ENCODE peak calls at places on chromosomes 7 and 10, in six cellular contexts. One of them, this sample, is unnamed.

GRCh38 chr10:124092270-124093075 is 925 bp downstream of the CHST15 start:
- DNase-seq in stomach: peak
- DNase-seq in psoas muscle: peak
- DNase-seq in HCT116: no peak
- DNase-seq in ovary: peak
- DNase-seq in CD8-positive, alpha-beta memory T cell: no peak
- DNase-seq in this sample: no peak

GRCh38 chr10:114940735-114941134 is 2.7 kb downstream of the TRUB1 start:
- DNase-seq in stomach: no peak
- DNase-seq in ovary: no peak
- DNase-seq in CD8-positive, alpha-beta memory T cell: no peak
- DNase-seq in HCT116: no peak
- DNase-seq in psoas muscle: no peak
- DNase-seq in this sample: no peak

GRCh38 chr10:132495231-132495630 is 42.4 kb upstream of the INPP5A start:
- DNase-seq in ovary: no peak
- DNase-seq in CD8-positive, alpha-beta memory T cell: no peak
- DNase-seq in stomach: no peak
- DNase-seq in HCT116: no peak
- DNase-seq in psoas muscle: no peak
- DNase-seq in this sample: no peak

GRCh38 chr10:133097418-133097817 is 9.7 kb downstream of the ADGRA1 start:
- DNase-seq in stomach: no peak
- DNase-seq in HCT116: no peak
- DNase-seq in psoas muscle: no peak
- DNase-seq in CD8-positive, alpha-beta memory T cell: no peak
- DNase-seq in ovary: no peak
- DNase-seq in this sample: no peak

GRCh38 chr10:58757352-58758071 is 244.8 kb downstream of the BICC1 start:
- DNase-seq in CD8-positive, alpha-beta memory T cell: no peak
- DNase-seq in HCT116: no peak
- DNase-seq in psoas muscle: no peak
- DNase-seq in ovary: no peak
- DNase-seq in stomach: no peak
- DNase-seq in this sample: no peak

GRCh38 chr10:75410135-75410787 is 8.7 kb upstream of the ZNF503 start:
- DNase-seq in HCT116: no peak
- DNase-seq in stomach: no peak
- DNase-seq in psoas muscle: no peak
- DNase-seq in ovary: peak
- DNase-seq in CD8-positive, alpha-beta memory T cell: no peak
- DNase-seq in this sample: no peak

GRCh38 chr7:150409300-150410030 is 30.3 kb downstream of the ZNF775 start:
- DNase-seq in ovary: no peak
- DNase-seq in HCT116: no peak
- DNase-seq in psoas muscle: peak
- DNase-seq in CD8-positive, alpha-beta memory T cell: no peak
- DNase-seq in stomach: no peak
- DNase-seq in this sample: no peak

GRCh38 chr7:38451840-38452239 is 178.4 kb upstream of the TARP start:
- DNase-seq in stomach: no peak
- DNase-seq in HCT116: peak
- DNase-seq in psoas muscle: no peak
- DNase-seq in CD8-positive, alpha-beta memory T cell: no peak
- DNase-seq in ovary: no peak
- DNase-seq in this sample: no peak

GRCh38 chr7:40580776-40581175 is 446.0 kb downstream of the SUGCT start:
- DNase-seq in ovary: no peak
- DNase-seq in psoas muscle: no peak
- DNase-seq in stomach: no peak
- DNase-seq in HCT116: no peak
- DNase-seq in CD8-positive, alpha-beta memory T cell: no peak
- DNase-seq in this sample: no peak

GRCh38 chr7:155806096-155806871 is 6.0 kb downstream of the SHH start:
- DNase-seq in CD8-positive, alpha-beta memory T cell: no peak
- DNase-seq in HCT116: no peak
- DNase-seq in stomach: no peak
- DNase-seq in psoas muscle: no peak
- DNase-seq in ovary: no peak
- DNase-seq in this sample: no peak

GRCh38 chr7:86953219-86953618 is 106.2 kb downstream of the ELAPOR2 start:
- DNase-seq in HCT116: no peak
- DNase-seq in stomach: no peak
- DNase-seq in ovary: no peak
- DNase-seq in CD8-positive, alpha-beta memory T cell: no peak
- DNase-seq in psoas muscle: no peak
- DNase-seq in this sample: no peak

GRCh38 chr10:86335831-86336230 is 30.8 kb downstream of the GRID1 start:
- DNase-seq in psoas muscle: no peak
- DNase-seq in CD8-positive, alpha-beta memory T cell: peak
- DNase-seq in HCT116: no peak
- DNase-seq in ovary: no peak
- DNase-seq in stomach: no peak
- DNase-seq in this sample: no peak

GRCh38 chr7:41257660-41258059 is 445.2 kb downstream of the INHBA start:
- DNase-seq in stomach: no peak
- DNase-seq in psoas muscle: no peak
- DNase-seq in ovary: no peak
- DNase-seq in HCT116: no peak
- DNase-seq in CD8-positive, alpha-beta memory T cell: no peak
- DNase-seq in this sample: no peak

GRCh38 chr10:60818134-60818770 is 40.0 kb downstream of the CDK1 start:
- DNase-seq in CD8-positive, alpha-beta memory T cell: no peak
- DNase-seq in psoas muscle: no peak
- DNase-seq in HCT116: no peak
- DNase-seq in ovary: no peak
- DNase-seq in stomach: no peak
- DNase-seq in this sample: no peak

GRCh38 chr7:29091121-29091601 is 55.2 kb downstream of the CPVL start:
- DNase-seq in HCT116: no peak
- DNase-seq in CD8-positive, alpha-beta memory T cell: no peak
- DNase-seq in ovary: peak
- DNase-seq in stomach: peak
- DNase-seq in psoas muscle: peak
- DNase-seq in this sample: no peak

GRCh38 chr7:7536396-7537019 is 835 bp upstream of the COL28A1 start:
- DNase-seq in ovary: no peak
- DNase-seq in HCT116: no peak
- DNase-seq in stomach: no peak
- DNase-seq in CD8-positive, alpha-beta memory T cell: no peak
- DNase-seq in psoas muscle: no peak
- DNase-seq in this sample: no peak

GRCh38 chr7:149375234-149376008 is 85.4 kb downstream of the ZNF777 start:
- DNase-seq in psoas muscle: no peak
- DNase-seq in stomach: no peak
- DNase-seq in ovary: no peak
- DNase-seq in HCT116: no peak
- DNase-seq in CD8-positive, alpha-beta memory T cell: no peak
- DNase-seq in this sample: no peak
- H3K27ac ChIP-seq in psoas muscle: no peak
- H3K27ac ChIP-seq in stomach: no peak
- H3K27ac ChIP-seq in ovary: no peak
- H3K27ac ChIP-seq in HCT116: no peak
- H3K27ac ChIP-seq in CD8-positive, alpha-beta memory T cell: no peak
- H3K27ac ChIP-seq in this sample: no peak

DNA sequence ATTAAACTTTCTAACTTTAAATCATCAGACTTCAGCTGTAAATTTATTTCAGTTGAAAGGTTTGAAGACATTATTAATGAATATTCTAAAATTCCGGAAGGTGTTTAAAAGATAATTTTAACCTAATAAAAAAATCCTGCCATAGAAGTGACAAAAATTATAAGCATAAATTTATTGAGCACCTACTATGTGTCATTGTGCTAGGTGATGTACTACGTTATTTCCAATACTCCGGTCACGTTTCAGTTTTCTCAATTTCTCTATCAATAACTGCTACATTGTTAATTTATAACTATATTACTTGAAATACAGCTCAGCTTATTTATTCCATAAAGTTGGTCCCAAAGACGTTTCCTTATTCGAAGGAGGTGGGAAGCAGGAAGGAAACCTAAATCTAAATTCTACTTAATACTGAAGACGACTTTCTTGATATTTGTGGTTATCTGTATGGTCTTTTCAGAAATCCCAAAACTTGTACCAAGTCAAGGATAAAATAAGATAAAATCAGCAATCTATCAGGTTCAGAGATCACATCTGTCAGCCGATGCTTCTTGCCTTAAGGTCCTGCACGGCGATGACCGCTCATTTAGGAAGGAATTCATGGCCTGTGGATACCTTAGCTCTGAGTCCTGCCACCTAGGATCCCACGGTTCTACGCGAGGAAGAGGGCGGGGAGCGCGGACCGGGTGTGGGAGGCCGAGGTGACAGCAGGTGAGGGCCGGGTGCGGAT is 1.2 kb upstream of the ZEB1 start:
- DNase-seq in stomach: peak
- DNase-seq in CD8-positive, alpha-beta memory T cell: no peak
- DNase-seq in HCT116: no peak
- DNase-seq in psoas muscle: no peak
- DNase-seq in ovary: no peak
- DNase-seq in this sample: no peak
- H3K27ac ChIP-seq in stomach: peak
- H3K27ac ChIP-seq in CD8-positive, alpha-beta memory T cell: peak
- H3K27ac ChIP-seq in HCT116: peak
- H3K27ac ChIP-seq in psoas muscle: peak
- H3K27ac ChIP-seq in ovary: peak
- H3K27ac ChIP-seq in this sample: peak

GRCh38 chr10:19416164-19416563 is 367.6 kb downstream of the MALRD1 start:
- DNase-seq in HCT116: no peak
- DNase-seq in CD8-positive, alpha-beta memory T cell: no peak
- DNase-seq in ovary: no peak
- DNase-seq in psoas muscle: no peak
- DNase-seq in stomach: no peak
- DNase-seq in this sample: no peak
- H3K27ac ChIP-seq in HCT116: no peak
- H3K27ac ChIP-seq in CD8-positive, alpha-beta memory T cell: no peak
- H3K27ac ChIP-seq in ovary: no peak
- H3K27ac ChIP-seq in psoas muscle: no peak
- H3K27ac ChIP-seq in stomach: no peak
- H3K27ac ChIP-seq in this sample: no peak

GRCh38 chr7:50626286-50626685 is 61.1 kb upstream of the DDC start:
- DNase-seq in psoas muscle: no peak
- DNase-seq in CD8-positive, alpha-beta memory T cell: no peak
- DNase-seq in HCT116: no peak
- DNase-seq in ovary: no peak
- DNase-seq in stomach: no peak
- DNase-seq in this sample: no peak

GRCh38 chr7:50629238-50629901 is 64.2 kb upstream of the DDC start:
- DNase-seq in HCT116: no peak
- DNase-seq in stomach: no peak
- DNase-seq in ovary: no peak
- DNase-seq in CD8-positive, alpha-beta memory T cell: no peak
- DNase-seq in psoas muscle: peak
- DNase-seq in this sample: no peak

GRCh38 chr7:50626971-50627370 is 61.8 kb upstream of the DDC start:
- DNase-seq in CD8-positive, alpha-beta memory T cell: no peak
- DNase-seq in stomach: no peak
- DNase-seq in HCT116: no peak
- DNase-seq in ovary: no peak
- DNase-seq in psoas muscle: no peak
- DNase-seq in this sample: no peak

GRCh38 chr7:50627824-50628361 is 62.7 kb upstream of the DDC start:
- DNase-seq in CD8-positive, alpha-beta memory T cell: no peak
- DNase-seq in ovary: no peak
- DNase-seq in psoas muscle: peak
- DNase-seq in HCT116: no peak
- DNase-seq in stomach: no peak
- DNase-seq in this sample: no peak

DNA sequence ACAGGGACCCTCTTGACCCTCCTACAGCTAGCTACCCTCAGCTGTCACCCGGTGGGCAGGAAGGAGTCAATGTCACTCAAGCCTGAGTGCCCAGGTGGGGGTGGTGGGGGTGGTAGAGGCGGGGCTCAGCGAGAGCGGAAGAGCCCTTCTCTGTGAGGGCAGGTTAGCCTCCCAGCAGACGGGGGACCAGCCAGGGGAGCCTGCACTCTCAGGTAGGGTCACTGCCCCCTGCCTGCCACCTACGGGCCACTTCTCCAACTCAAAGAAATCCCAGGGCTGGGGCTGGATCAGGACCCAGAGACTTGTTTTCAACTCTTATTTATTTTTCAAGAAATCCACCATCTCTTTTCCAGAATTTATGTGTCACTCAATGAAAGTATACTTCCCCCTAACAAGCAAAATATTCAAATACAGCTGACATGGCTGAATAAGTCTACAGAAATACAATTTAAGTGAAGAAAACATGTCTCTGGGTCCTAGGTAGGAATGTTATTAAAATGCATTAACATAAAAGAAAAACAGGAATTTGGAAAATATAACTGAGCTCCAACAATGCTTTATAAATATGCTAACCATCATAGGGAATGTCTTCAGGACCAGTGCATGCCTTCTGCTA is 63.4 kb upstream of the DDC start:
- DNase-seq in HCT116: no peak
- DNase-seq in ovary: no peak
- DNase-seq in psoas muscle: peak
- DNase-seq in CD8-positive, alpha-beta memory T cell: no peak
- DNase-seq in stomach: no peak
- DNase-seq in this sample: no peak
- H3K27ac ChIP-seq in HCT116: no peak
- H3K27ac ChIP-seq in ovary: no peak
- H3K27ac ChIP-seq in psoas muscle: peak
- H3K27ac ChIP-seq in CD8-positive, alpha-beta memory T cell: no peak
- H3K27ac ChIP-seq in stomach: no peak
- H3K27ac ChIP-seq in this sample: no peak

GRCh38 chr7:6228363-6228762 is 44.1 kb downstream of the CYTH3 start:
- DNase-seq in psoas muscle: no peak
- DNase-seq in CD8-positive, alpha-beta memory T cell: no peak
- DNase-seq in stomach: no peak
- DNase-seq in HCT116: no peak
- DNase-seq in ovary: no peak
- DNase-seq in this sample: no peak
- H3K27ac ChIP-seq in psoas muscle: peak
- H3K27ac ChIP-seq in CD8-positive, alpha-beta memory T cell: peak
- H3K27ac ChIP-seq in stomach: no peak
- H3K27ac ChIP-seq in HCT116: no peak
- H3K27ac ChIP-seq in ovary: peak
- H3K27ac ChIP-seq in this sample: no peak

GRCh38 chr10:99779335-99779734 is 3.1 kb upstream of the ABCC2 start:
- DNase-seq in ovary: no peak
- DNase-seq in HCT116: no peak
- DNase-seq in psoas muscle: no peak
- DNase-seq in stomach: no peak
- DNase-seq in CD8-positive, alpha-beta memory T cell: no peak
- DNase-seq in this sample: no peak

GRCh38 chr10:99777918-99778716 is 4.3 kb upstream of the ABCC2 start:
- DNase-seq in stomach: no peak
- DNase-seq in HCT116: no peak
- DNase-seq in ovary: no peak
- DNase-seq in psoas muscle: no peak
- DNase-seq in CD8-positive, alpha-beta memory T cell: no peak
- DNase-seq in this sample: no peak

GRCh38 chr10:99770408-99771045 is 11.9 kb upstream of the ABCC2 start:
- DNase-seq in CD8-positive, alpha-beta memory T cell: no peak
- DNase-seq in ovary: no peak
- DNase-seq in HCT116: no peak
- DNase-seq in stomach: no peak
- DNase-seq in psoas muscle: no peak
- DNase-seq in this sample: no peak

GRCh38 chr10:99775850-99776249 is 6.6 kb upstream of the ABCC2 start:
- DNase-seq in HCT116: peak
- DNase-seq in psoas muscle: no peak
- DNase-seq in ovary: no peak
- DNase-seq in stomach: no peak
- DNase-seq in CD8-positive, alpha-beta memory T cell: no peak
- DNase-seq in this sample: peak
- H3K27ac ChIP-seq in HCT116: peak
- H3K27ac ChIP-seq in psoas muscle: no peak
- H3K27ac ChIP-seq in ovary: no peak
- H3K27ac ChIP-seq in stomach: no peak
- H3K27ac ChIP-seq in CD8-positive, alpha-beta memory T cell: no peak
- H3K27ac ChIP-seq in this sample: peak

GRCh38 chr7:140926021-140926812 is 1.5 kb upstream of the BRAF start:
- DNase-seq in stomach: no peak
- DNase-seq in psoas muscle: no peak
- DNase-seq in CD8-positive, alpha-beta memory T cell: no peak
- DNase-seq in ovary: no peak
- DNase-seq in HCT116: no peak
- DNase-seq in this sample: no peak
- H3K27ac ChIP-seq in stomach: no peak
- H3K27ac ChIP-seq in psoas muscle: no peak
- H3K27ac ChIP-seq in CD8-positive, alpha-beta memory T cell: no peak
- H3K27ac ChIP-seq in ovary: no peak
- H3K27ac ChIP-seq in HCT116: no peak
- H3K27ac ChIP-seq in this sample: no peak